ENCODE peak calls at places on chromosome 6, in five cellular contexts. One of them, this sample, is unnamed.

GRCh38 chr6:80144753-80145152 is 38.3 kb downstream of the BCKDHB start:
- DNase-seq in H1: no peak
- DNase-seq in GM12878: no peak
- DNase-seq in HepG2: no peak
- DNase-seq in GM12891: no peak
- DNase-seq in this sample: no peak

GRCh38 chr6:54992789-54993188 is 146.2 kb downstream of the FAM83B start:
- DNase-seq in H1: no peak
- DNase-seq in GM12878: no peak
- DNase-seq in HepG2: peak
- DNase-seq in GM12891: no peak
- DNase-seq in this sample: no peak

GRCh38 chr6:150598858-150599198 is 857 bp upstream of the PLEKHG1 start:
- DNase-seq in H1: no peak
- DNase-seq in GM12878: no peak
- DNase-seq in HepG2: no peak
- DNase-seq in GM12891: no peak
- DNase-seq in this sample: no peak

GRCh38 chr6:118501099-118501498 is 47.0 kb upstream of the PLN start:
- DNase-seq in H1: no peak
- DNase-seq in GM12878: no peak
- DNase-seq in HepG2: no peak
- DNase-seq in GM12891: no peak
- DNase-seq in this sample: no peak

GRCh38 chr6:169990095-169991030 is 238.9 kb downstream of the ERMARD start:
- DNase-seq in H1: no peak
- DNase-seq in GM12878: no peak
- DNase-seq in HepG2: no peak
- DNase-seq in GM12891: peak
- DNase-seq in this sample: no peak

GRCh38 chr6:42148058-42148457 is 5.6 kb upstream of the C6orf132 start:
- DNase-seq in H1: no peak
- DNase-seq in GM12878: no peak
- DNase-seq in HepG2: no peak
- DNase-seq in GM12891: no peak
- DNase-seq in this sample: no peak

GRCh38 chr6:129832299-129832698 is 28.8 kb downstream of the TMEM244 start:
- DNase-seq in H1: no peak
- DNase-seq in GM12878: no peak
- DNase-seq in HepG2: no peak
- DNase-seq in GM12891: no peak
- DNase-seq in this sample: no peak

GRCh38 chr6:137046871-137047412 is 2.2 kb upstream of the IL20RA start:
- DNase-seq in H1: no peak
- DNase-seq in GM12878: no peak
- DNase-seq in HepG2: no peak
- DNase-seq in GM12891: no peak
- DNase-seq in this sample: no peak

GRCh38 chr6:109791301-109791700 is 100.2 kb downstream of the FIG4 start:
- DNase-seq in H1: peak
- DNase-seq in GM12878: no peak
- DNase-seq in HepG2: no peak
- DNase-seq in GM12891: no peak
- DNase-seq in this sample: no peak

GRCh38 chr6:27668442-27669275 is 195.8 kb upstream of the ZNF184 start:
- DNase-seq in H1: peak
- DNase-seq in GM12878: no peak
- DNase-seq in HepG2: peak
- DNase-seq in GM12891: no peak
- DNase-seq in this sample: no peak
- TF ChIP-seq POLR2A in H1: no peak
- TF ChIP-seq POLR2A in GM12878: no peak
- TF ChIP-seq POLR2A in HepG2: no peak
- TF ChIP-seq POLR2A in GM12891: no peak
- TF ChIP-seq POLR2A in this sample: no peak

GRCh38 chr6:69232506-69233194 is 564.2 kb downstream of the LMBRD1 start:
- DNase-seq in H1: peak
- DNase-seq in GM12878: no peak
- DNase-seq in HepG2: peak
- DNase-seq in GM12891: peak
- DNase-seq in this sample: peak
- TF ChIP-seq TAF1 in H1: no peak
- TF ChIP-seq TAF1 in GM12878: no peak
- TF ChIP-seq TAF1 in HepG2: peak
- TF ChIP-seq TAF1 in GM12891: no peak
- TF ChIP-seq TAF1 in this sample: no peak

GRCh38 chr6:121826156-121826810 is 390.8 kb downstream of the GJA1 start:
- DNase-seq in H1: no peak
- DNase-seq in GM12878: no peak
- DNase-seq in HepG2: no peak
- DNase-seq in GM12891: no peak
- DNase-seq in this sample: no peak

GRCh38 chr6:121828567-121828966 is 393.1 kb downstream of the GJA1 start:
- DNase-seq in H1: no peak
- DNase-seq in GM12878: no peak
- DNase-seq in HepG2: no peak
- DNase-seq in GM12891: no peak
- DNase-seq in this sample: no peak

GRCh38 chr6:121823437-121823851 is 388.0 kb downstream of the GJA1 start:
- DNase-seq in H1: no peak
- DNase-seq in GM12878: no peak
- DNase-seq in HepG2: no peak
- DNase-seq in GM12891: no peak
- DNase-seq in this sample: no peak
- TF ChIP-seq POLR2AphosphoS5 in H1: no peak
- TF ChIP-seq POLR2AphosphoS5 in GM12878: no peak
- TF ChIP-seq POLR2AphosphoS5 in HepG2: no peak
- TF ChIP-seq POLR2AphosphoS5 in GM12891: no peak
- TF ChIP-seq POLR2AphosphoS5 in this sample: no peak

GRCh38 chr6:35589201-35589739 is 76.6 kb upstream of the TULP1 start:
- DNase-seq in H1: peak
- DNase-seq in GM12878: no peak
- DNase-seq in HepG2: no peak
- DNase-seq in GM12891: no peak
- DNase-seq in this sample: no peak
- TF ChIP-seq POLR2A in H1: no peak
- TF ChIP-seq POLR2A in GM12878: no peak
- TF ChIP-seq POLR2A in HepG2: no peak
- TF ChIP-seq POLR2A in GM12891: no peak
- TF ChIP-seq POLR2A in this sample: no peak

GRCh38 chr6:51429042-51429712 is 610.5 kb downstream of the TFAP2B start:
- DNase-seq in H1: no peak
- DNase-seq in GM12878: no peak
- DNase-seq in HepG2: no peak
- DNase-seq in GM12891: no peak
- DNase-seq in this sample: no peak
- TF ChIP-seq TAF1 in H1: no peak
- TF ChIP-seq TAF1 in GM12878: no peak
- TF ChIP-seq TAF1 in HepG2: no peak
- TF ChIP-seq TAF1 in GM12891: no peak
- TF ChIP-seq TAF1 in this sample: no peak

GRCh38 chr6:101876431-101876830 is 482.9 kb downstream of the GRIK2 start:
- DNase-seq in H1: no peak
- DNase-seq in GM12878: no peak
- DNase-seq in HepG2: no peak
- DNase-seq in GM12891: no peak
- DNase-seq in this sample: no peak
- TF ChIP-seq POLR2AphosphoS5 in H1: no peak
- TF ChIP-seq POLR2AphosphoS5 in GM12878: no peak
- TF ChIP-seq POLR2AphosphoS5 in HepG2: no peak
- TF ChIP-seq POLR2AphosphoS5 in GM12891: no peak
- TF ChIP-seq POLR2AphosphoS5 in this sample: no peak

GRCh38 chr6:50276771-50277261 is 227.1 kb upstream of the DEFB112 start:
- DNase-seq in H1: no peak
- DNase-seq in GM12878: no peak
- DNase-seq in HepG2: no peak
- DNase-seq in GM12891: no peak
- DNase-seq in this sample: no peak

GRCh38 chr6:50277774-50278173 is 228.0 kb upstream of the DEFB112 start:
- DNase-seq in H1: no peak
- DNase-seq in GM12878: no peak
- DNase-seq in HepG2: no peak
- DNase-seq in GM12891: no peak
- DNase-seq in this sample: no peak

GRCh38 chr6:50278663-50279062 is 228.9 kb upstream of the DEFB112 start:
- DNase-seq in H1: no peak
- DNase-seq in GM12878: no peak
- DNase-seq in HepG2: no peak
- DNase-seq in GM12891: no peak
- DNase-seq in this sample: no peak
- TF ChIP-seq POLR2A in H1: no peak
- TF ChIP-seq POLR2A in GM12878: no peak
- TF ChIP-seq POLR2A in HepG2: no peak
- TF ChIP-seq POLR2A in GM12891: no peak
- TF ChIP-seq POLR2A in this sample: no peak

GRCh38 chr6:2433686-2434085 is 188.3 kb upstream of the GMDS start:
- DNase-seq in H1: no peak
- DNase-seq in GM12878: no peak
- DNase-seq in HepG2: no peak
- DNase-seq in GM12891: no peak
- DNase-seq in this sample: no peak

GRCh38 chr6:2434116-2434515 is 188.7 kb upstream of the GMDS start:
- DNase-seq in H1: no peak
- DNase-seq in GM12878: no peak
- DNase-seq in HepG2: no peak
- DNase-seq in GM12891: no peak
- DNase-seq in this sample: no peak

GRCh38 chr6:2434911-2435310 is 189.5 kb upstream of the GMDS start:
- DNase-seq in H1: no peak
- DNase-seq in GM12878: no peak
- DNase-seq in HepG2: no peak
- DNase-seq in GM12891: no peak
- DNase-seq in this sample: no peak

GRCh38 chr6:2430617-2431016 is 185.2 kb upstream of the GMDS start:
- DNase-seq in H1: no peak
- DNase-seq in GM12878: no peak
- DNase-seq in HepG2: no peak
- DNase-seq in GM12891: no peak
- DNase-seq in this sample: no peak

DNA sequence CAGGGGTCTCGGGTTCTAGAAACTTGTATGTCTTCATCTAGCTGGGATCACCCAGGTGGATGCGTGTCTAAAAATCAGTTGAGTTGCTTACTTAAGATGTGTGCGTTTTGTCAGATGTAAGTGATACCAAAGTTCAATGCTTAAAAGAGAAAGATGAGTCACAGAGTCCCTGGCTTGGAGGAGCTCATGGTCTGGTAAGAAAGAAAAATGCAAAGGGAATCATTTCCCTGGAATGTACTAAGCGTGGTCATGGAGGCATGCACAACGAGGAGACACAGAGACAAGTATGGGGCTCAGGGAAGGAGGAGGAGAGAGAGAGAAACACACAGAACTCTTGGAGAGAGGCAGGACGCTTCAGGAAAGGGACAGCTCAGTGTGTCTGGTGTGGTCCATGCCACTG is 186.9 kb upstream of the GMDS start:
- DNase-seq in H1: no peak
- DNase-seq in GM12878: no peak
- DNase-seq in HepG2: no peak
- DNase-seq in GM12891: no peak
- DNase-seq in this sample: no peak
- TF ChIP-seq TAF1 in H1: no peak
- TF ChIP-seq TAF1 in GM12878: no peak
- TF ChIP-seq TAF1 in HepG2: no peak
- TF ChIP-seq TAF1 in GM12891: no peak
- TF ChIP-seq TAF1 in this sample: no peak

GRCh38 chr6:159751448-159751847 is 10.4 kb upstream of the ACAT2 start:
- DNase-seq in H1: no peak
- DNase-seq in GM12878: no peak
- DNase-seq in HepG2: no peak
- DNase-seq in GM12891: no peak
- DNase-seq in this sample: no peak

GRCh38 chr6:159756508-159756907 is 5.3 kb upstream of the ACAT2 start:
- DNase-seq in H1: no peak
- DNase-seq in GM12878: no peak
- DNase-seq in HepG2: no peak
- DNase-seq in GM12891: no peak
- DNase-seq in this sample: no peak

GRCh38 chr6:159754959-159755914 is 6.6 kb upstream of the ACAT2 start:
- DNase-seq in H1: no peak
- DNase-seq in GM12878: no peak
- DNase-seq in HepG2: no peak
- DNase-seq in GM12891: no peak
- DNase-seq in this sample: no peak

GRCh38 chr6:159754401-159754800 is 7.4 kb upstream of the ACAT2 start:
- DNase-seq in H1: no peak
- DNase-seq in GM12878: no peak
- DNase-seq in HepG2: no peak
- DNase-seq in GM12891: no peak
- DNase-seq in this sample: no peak

GRCh38 chr6:159753081-159753872 is 8.6 kb upstream of the ACAT2 start:
- DNase-seq in H1: no peak
- DNase-seq in GM12878: no peak
- DNase-seq in HepG2: no peak
- DNase-seq in GM12891: no peak
- DNase-seq in this sample: no peak
- TF ChIP-seq POLR2AphosphoS5 in H1: no peak
- TF ChIP-seq POLR2AphosphoS5 in GM12878: no peak
- TF ChIP-seq POLR2AphosphoS5 in HepG2: no peak
- TF ChIP-seq POLR2AphosphoS5 in GM12891: no peak
- TF ChIP-seq POLR2AphosphoS5 in this sample: peak

DNA sequence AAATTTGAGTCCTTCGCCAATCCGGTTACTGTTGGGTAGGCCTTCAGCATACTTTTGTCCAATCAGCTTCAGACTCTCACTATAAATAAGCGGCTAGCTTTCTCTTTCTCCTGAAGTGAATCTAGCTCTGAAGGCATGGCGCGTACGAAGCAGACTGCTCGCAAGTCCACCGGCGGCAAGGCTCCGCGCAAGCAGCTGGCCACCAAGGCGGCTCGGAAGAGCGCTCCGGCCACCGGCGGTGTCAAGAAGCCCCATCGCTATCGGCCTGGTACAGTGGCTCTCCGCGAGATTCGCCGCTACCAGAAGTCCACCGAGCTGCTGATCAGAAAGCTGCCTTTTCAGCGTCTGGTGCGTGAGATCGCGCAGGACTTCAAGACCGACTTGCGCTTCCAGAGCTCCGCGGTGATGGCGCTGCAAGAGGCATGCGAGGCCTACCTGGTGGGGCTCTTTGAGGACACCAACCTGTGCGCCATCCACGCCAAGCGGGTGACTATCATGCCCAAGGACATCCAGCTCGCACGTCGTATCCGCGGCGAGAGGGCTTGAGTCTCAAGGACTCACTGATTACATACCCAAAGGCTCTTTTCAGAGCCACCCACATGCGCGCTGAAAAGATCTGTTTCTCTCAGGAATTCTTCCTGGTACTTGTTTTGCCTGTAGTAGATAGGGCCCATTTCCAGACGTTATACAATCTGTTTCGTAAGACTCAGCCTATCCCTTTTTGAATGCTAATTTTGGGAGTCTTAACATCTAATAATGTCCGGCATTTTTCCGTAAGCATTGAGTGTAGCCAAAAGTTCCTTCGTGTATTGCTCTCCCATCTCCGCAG is 102.0 kb downstream of the OR2B2 start:
- DNase-seq in H1: peak
- DNase-seq in GM12878: peak
- DNase-seq in HepG2: peak
- DNase-seq in GM12891: peak
- DNase-seq in this sample: no peak
- TF ChIP-seq POLR2A in H1: peak
- TF ChIP-seq POLR2A in GM12878: peak
- TF ChIP-seq POLR2A in HepG2: peak
- TF ChIP-seq POLR2A in GM12891: peak
- TF ChIP-seq POLR2A in this sample: peak

This sample was measured in GM12892.